ENCODE peak calls at places on chromosomes 5 and 9, in nine cellular contexts. H is SK-N-MC; S is AG10803; L is SJSA1; P is HFF-Myc; R is AG09309; M is esophagus muscularis mucosa; F is Jurkat, Clone E6-1; A is heart left ventricle. U is an unnamed sample.

GRCh38 chr9:80305136-80305535 is 733.4 kb downstream of the TLE4 start:
- DNase-seq in F (no peak), H (no peak), A (no peak), P (no peak), L (no peak), R (no peak), S (no peak), M (no peak), U (no peak)

GRCh38 chr9:107727113-107727780 is 237.7 kb upstream of the KLF4 start:
- DNase-seq in F (no peak), M (no peak), H (no peak), R (no peak), P (no peak), L (no peak), A (no peak), S (peak), U (no peak)

GRCh38 chr5:78530342-78531096 is 118.1 kb downstream of the LHFPL2 start:
- DNase-seq in A (no peak), R (peak), L (no peak), F (no peak), H (no peak), S (peak), M (no peak), P (no peak), U (no peak)

GRCh38 chr9:74760031-74760700 is 127.6 kb downstream of the TRPM6 start:
- DNase-seq in L (no peak), P (no peak), S (peak), A (no peak), M (no peak), R (peak), F (no peak), H (no peak), U (peak)

GRCh38 chr9:37676411-37676830 is 25.7 kb downstream of the FRMPD1 start:
- DNase-seq in L (no peak), H (no peak), A (peak), R (no peak), S (no peak), P (no peak), F (no peak), M (no peak), U (no peak)

GRCh38 chr5:146883496-146883895 is 4.9 kb upstream of the PPP2R2B start:
- DNase-seq in M (no peak), P (no peak), A (no peak), F (no peak), L (no peak), H (no peak), S (no peak), R (no peak), U (no peak)

GRCh38 chr9:135606885-135607259 is 32.5 kb downstream of the GLT6D1 start:
- DNase-seq in R (no peak), S (no peak), H (no peak), M (peak), L (no peak), F (no peak), P (no peak), A (no peak), U (no peak)

GRCh38 chr9:88090151-88090581 is 48.1 kb downstream of the SPATA31C2 start:
- DNase-seq in L (no peak), F (no peak), M (no peak), S (no peak), A (no peak), R (peak), H (no peak), P (no peak), U (no peak)

GRCh38 chr9:16505159-16505558 is 365.3 kb downstream of the BNC2 start:
- DNase-seq in P (no peak), S (peak), R (no peak), M (no peak), H (no peak), L (peak), F (no peak), A (no peak), U (peak)

GRCh38 chr5:99686538-99686937 is 757.7 kb upstream of the CHD1 start:
- DNase-seq in S (no peak), F (no peak), A (no peak), L (no peak), R (no peak), P (no peak), H (no peak), M (no peak), U (no peak)

GRCh38 chr5:120096413-120096812 is 367.7 kb upstream of the PRR16 start:
- DNase-seq in L (no peak), A (no peak), M (no peak), P (no peak), H (no peak), R (no peak), S (peak), F (no peak), U (peak)

GRCh38 chr9:95809686-95810085 is 65.8 kb upstream of the ERCC6L2 start:
- DNase-seq in P (no peak), F (no peak), H (no peak), L (no peak), A (no peak), R (no peak), S (no peak), M (no peak), U (no peak)

GRCh38 chr9:24657387-24657786 is 111.7 kb upstream of the IZUMO3 start:
- DNase-seq in H (no peak), F (no peak), S (no peak), R (no peak), L (no peak), A (no peak), P (no peak), M (no peak), U (no peak)

GRCh38 chr9:134178781-134179551 is 14.6 kb upstream of the RNU6ATAC start:
- DNase-seq in H (no peak), S (peak), R (no peak), P (no peak), F (no peak), M (no peak), L (no peak), A (no peak), U (no peak)

GRCh38 chr9:86655147-86655546 is 292.2 kb downstream of the GAS1 start:
- DNase-seq in H (no peak), F (no peak), S (peak), A (no peak), M (no peak), P (no peak), R (no peak), L (no peak), U (no peak)

GRCh38 chr9:123590499-123590898 is 234.5 kb downstream of the CRB2 start:
- DNase-seq in M (no peak), P (no peak), A (no peak), F (no peak), H (no peak), L (no peak), S (no peak), R (no peak), U (no peak)

GRCh38 chr5:74616236-74617146 is 24.0 kb downstream of the ENC1 start:
- DNase-seq in A (no peak), R (no peak), S (no peak), L (no peak), F (no peak), M (no peak), P (no peak), H (no peak), U (no peak)

GRCh38 chr5:87503004-87503403 is 90.3 kb upstream of the CCNH start:
- DNase-seq in H (no peak), F (no peak), R (no peak), M (no peak), P (no peak), L (no peak), S (no peak), A (no peak), U (no peak)

GRCh38 chr5:101364469-101364868 is 461.4 kb upstream of the ST8SIA4 start:
- DNase-seq in H (no peak), A (peak), L (no peak), R (no peak), M (no peak), F (no peak), P (no peak), S (peak), U (no peak)

GRCh38 chr5:68965926-68966325 is 127.9 kb upstream of the SLC30A5 start:
- DNase-seq in F (no peak), P (no peak), S (no peak), R (no peak), H (no peak), A (no peak), M (no peak), L (no peak), U (no peak)

GRCh38 chr9:18333157-18333556 is 140.8 kb upstream of the ADAMTSL1 start:
- DNase-seq in S (peak), H (no peak), F (no peak), M (no peak), P (no peak), L (no peak), R (no peak), A (no peak), U (no peak)

GRCh38 chr5:1707467-1707866 is 92.2 kb downstream of the MRPL36 start:
- DNase-seq in F (no peak), S (no peak), H (no peak), M (no peak), A (no peak), P (no peak), R (no peak), L (peak), U (no peak)

GRCh38 chr9:71647094-71647591 is 121.2 kb downstream of the CEMIP2 start:
- DNase-seq in S (peak), M (peak), H (peak), R (peak), F (peak), P (peak), A (peak), L (peak), U (peak)

GRCh38 chr9:6014668-6015270 is 655 bp downstream of the RANBP6 start:
- DNase-seq in F (no peak), M (no peak), L (no peak), H (no peak), P (no peak), A (no peak), R (no peak), S (peak), U (peak)

GRCh38 chr5:172666251-172666650 is 25.2 kb downstream of the NEURL1B start:
- DNase-seq in A (no peak), M (no peak), P (no peak), H (no peak), L (no peak), R (no peak), F (no peak), S (peak), U (no peak)

GRCh38 chr5:73176250-73176649 is 3.3 kb downstream of the TMEM174 start:
- DNase-seq in S (no peak), P (no peak), F (no peak), L (no peak), A (no peak), R (no peak), H (no peak), M (no peak), U (no peak)

GRCh38 chr5:76084496-76085285 is 1.5 kb downstream of the SV2C start:
- DNase-seq in L (no peak), H (no peak), R (no peak), P (no peak), S (peak), M (no peak), F (no peak), A (no peak), U (no peak)

GRCh38 chr9:74846771-74847170 is 41.0 kb downstream of the TRPM6 start:
- DNase-seq in L (no peak), S (no peak), R (no peak), H (no peak), A (no peak), P (no peak), M (no peak), F (no peak), U (no peak)

GRCh38 chr5:59560553-59560952 is 333.0 kb downstream of the PDE4D start:
- DNase-seq in M (no peak), P (no peak), L (no peak), F (no peak), H (no peak), R (no peak), A (no peak), S (no peak), U (no peak)

GRCh38 chr5:79464695-79465332 is 49.1 kb downstream of the HOMER1 start:
- DNase-seq in P (no peak), A (no peak), M (no peak), H (no peak), S (peak), L (no peak), F (peak), R (no peak), U (no peak)

GRCh38 chr9:137756045-137756744 is 121.4 kb upstream of the CACNA1B start:
- DNase-seq in A (no peak), R (no peak), S (peak), P (no peak), L (no peak), H (no peak), M (no peak), F (peak), U (no peak)

GRCh38 chr9:137757139-137757538 is 120.4 kb upstream of the CACNA1B start:
- DNase-seq in F (no peak), R (no peak), H (no peak), P (no peak), S (no peak), M (no peak), L (no peak), A (no peak), U (no peak)

GRCh38 chr9:137759117-137759516 is 118.5 kb upstream of the CACNA1B start:
- DNase-seq in F (no peak), A (no peak), L (no peak), P (no peak), R (no peak), M (no peak), H (no peak), S (no peak), U (no peak)

GRCh38 chr9:137758067-137758466 is 119.5 kb upstream of the CACNA1B start:
- DNase-seq in P (no peak), S (no peak), L (no peak), H (no peak), F (no peak), R (no peak), A (no peak), M (no peak), U (no peak)

DNA sequence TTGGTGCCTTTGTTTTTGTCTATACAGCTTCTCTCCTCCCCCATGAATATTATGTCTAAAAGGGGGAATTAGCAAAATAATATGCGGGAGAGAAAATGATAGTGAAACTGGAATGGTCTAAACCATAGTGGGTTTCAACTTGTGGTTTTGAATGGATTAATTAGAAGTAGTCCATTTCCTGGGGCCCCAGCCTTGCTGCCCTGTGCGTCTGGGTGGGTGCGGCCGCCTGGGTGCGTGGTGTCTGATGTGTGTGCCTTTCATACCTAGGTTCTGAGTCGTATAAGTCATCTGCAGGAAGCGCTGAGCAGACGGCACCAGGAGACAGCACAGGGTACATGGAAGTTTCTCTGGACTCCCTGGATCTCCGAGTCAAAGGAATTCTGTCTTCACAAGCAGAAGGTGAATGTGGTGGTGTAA is 120.0 kb upstream of the CACNA1B start:
- DNase-seq in R (peak), H (no peak), M (no peak), A (no peak), S (peak), P (peak), F (no peak), L (peak), U (peak)
- H3K4me3 ChIP-seq in R (no peak), H (no peak), M (no peak), A (no peak), S (no peak), P (no peak), F (no peak), L (no peak), U (no peak)

GRCh38 chr9:113876806-113877236 is 712 bp downstream of the ZNF618 start:
- DNase-seq in H (peak), M (no peak), F (no peak), A (no peak), L (no peak), S (no peak), R (no peak), P (no peak), U (no peak)
- H3K4me3 ChIP-seq in H (peak), M (peak), F (peak), A (peak), L (peak), S (peak), R (peak), P (peak), U (peak)

GRCh38 chr5:128532776-128533175 is 5.3 kb downstream of the FBN2 start:
- DNase-seq in L (no peak), H (no peak), A (no peak), P (no peak), S (no peak), M (no peak), F (no peak), R (no peak), U (no peak)
- H3K4me3 ChIP-seq in L (no peak), H (no peak), A (no peak), P (no peak), S (no peak), M (no peak), F (no peak), R (no peak), U (no peak)

DNA sequence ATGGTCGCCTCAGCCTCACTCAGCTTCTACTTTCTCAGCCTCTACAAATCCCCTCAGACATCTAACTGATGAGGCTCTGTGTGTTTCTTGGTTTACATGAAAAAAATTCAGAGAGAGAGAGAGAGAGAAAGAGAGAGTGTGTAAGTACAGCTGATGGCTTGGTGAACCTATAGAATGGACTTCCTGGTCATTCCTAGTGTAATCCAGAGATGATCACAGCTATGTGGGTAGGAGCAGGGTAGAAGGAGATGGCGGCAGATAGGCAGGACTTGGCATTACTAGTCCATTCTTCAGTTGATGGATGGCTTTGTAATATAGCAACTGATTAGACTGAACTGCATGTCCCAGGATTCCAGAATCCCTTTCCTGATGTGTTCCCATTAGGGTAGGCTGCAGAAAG is 429.3 kb upstream of the CLINT1 start:
- DNase-seq in P (no peak), R (no peak), H (no peak), S (no peak), L (no peak), M (peak), F (no peak), A (no peak), U (no peak)
- H3K4me3 ChIP-seq in P (no peak), R (no peak), H (no peak), S (no peak), L (no peak), M (no peak), F (no peak), A (no peak), U (no peak)

GRCh38 chr9:83707518-83707767 is 315 bp downstream of the UBQLN1 start:
- DNase-seq in M (peak), S (peak), L (peak), P (no peak), A (no peak), R (peak), F (no peak), H (no peak), U (peak)

GRCh38 chr9:83714316-83714715 is 6.6 kb upstream of the UBQLN1 start:
- DNase-seq in F (peak), R (no peak), P (no peak), L (no peak), M (no peak), S (no peak), A (no peak), H (no peak), U (no peak)

GRCh38 chr9:83706703-83707517 is 848 bp downstream of the UBQLN1 start:
- DNase-seq in L (peak), R (no peak), F (peak), P (no peak), A (peak), M (no peak), H (no peak), S (peak), U (no peak)

GRCh38 chr9:83707768-83708514 is at the start of gene UBQLN1:
- DNase-seq in R (peak), H (peak), M (peak), F (peak), L (peak), S (peak), P (peak), A (peak), U (peak)

DNA sequence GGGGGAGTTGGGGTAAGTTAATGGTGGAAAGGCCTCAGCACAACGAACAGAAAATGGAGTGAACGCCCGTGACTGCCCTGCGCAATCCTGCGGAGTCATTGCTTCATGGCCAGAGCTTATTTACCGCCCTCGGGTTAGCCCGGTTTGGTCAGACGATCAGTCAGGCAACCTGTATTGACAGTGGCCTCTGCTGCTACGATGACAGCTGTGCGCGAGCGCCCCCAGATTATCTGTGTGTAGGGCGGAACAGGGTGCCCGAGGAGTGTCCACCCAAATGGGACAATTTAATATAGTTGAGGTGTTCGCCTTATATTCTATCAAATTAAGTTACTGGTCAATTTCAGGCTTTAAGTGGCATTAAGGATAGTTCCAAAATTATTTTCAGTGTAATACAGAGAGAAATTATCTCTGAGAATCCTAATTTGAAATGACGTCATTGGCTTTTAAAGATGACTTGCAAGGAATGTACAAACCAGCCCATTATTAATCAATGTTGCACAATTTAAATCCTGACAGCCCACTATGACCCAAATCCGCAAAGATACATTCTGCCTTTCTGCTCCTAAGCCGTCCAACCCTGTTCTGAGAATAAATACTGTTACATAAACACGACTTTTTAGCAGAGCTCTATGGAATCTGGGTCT is 879 bp upstream of the UBQLN1 start:
- DNase-seq in P (peak), L (peak), M (peak), R (peak), S (peak), A (peak), F (no peak), H (no peak), U (no peak)
- H3K4me3 ChIP-seq in P (peak), L (peak), M (peak), R (peak), S (peak), A (peak), F (peak), H (peak), U (peak)

GRCh38 chr9:129235931-129236331 is 57.9 kb upstream of the IER5L start:
- DNase-seq in S (no peak), A (no peak), H (no peak), R (no peak), F (peak), M (no peak), P (no peak), L (no peak), U (no peak)

GRCh38 chr9:129236441-129237145 is 58.5 kb upstream of the IER5L start:
- DNase-seq in S (no peak), M (no peak), F (no peak), L (no peak), A (no peak), R (no peak), H (no peak), P (no peak), U (no peak)

GRCh38 chr9:129234491-129234890 is 56.4 kb upstream of the IER5L start:
- DNase-seq in M (no peak), F (no peak), S (no peak), H (no peak), L (no peak), A (no peak), R (no peak), P (no peak), U (no peak)

GRCh38 chr9:129237195-129237611 is 59.1 kb upstream of the IER5L start:
- DNase-seq in L (no peak), A (no peak), P (peak), R (peak), H (no peak), S (peak), M (no peak), F (no peak), U (no peak)

GRCh38 chr9:129235041-129235930 is 57.2 kb upstream of the IER5L start:
- DNase-seq in R (no peak), P (no peak), S (no peak), H (no peak), L (no peak), F (no peak), A (no peak), M (no peak), U (no peak)
- H3K4me3 ChIP-seq in R (no peak), P (no peak), S (no peak), H (no peak), L (no peak), F (no peak), A (no peak), M (no peak), U (no peak)

U was measured in kidney epithelial cell.